ENCODE peak calls at places on chromosomes 6 and 20, in five cellular contexts. U is IMR-90, M is A549, H is cardiac muscle cell, V is endothelial cell of umbilical vein. X is an unnamed sample.

GRCh38 chr6:106377061-106377540 is 16.6 kb downstream of the CRYBG1 start:
- DNase-seq in V (peak; percentile 84), U (peak; percentile 34), H (no peak), M (no peak), X (no peak)

GRCh38 chr6:122730775-122731386 is 48.6 kb upstream of the FABP7 start:
- DNase-seq in H (peak; percentile 67), V (peak; percentile 28), M (peak; percentile 6), U (peak; percentile 54), X (no peak)

GRCh38 chr6:1267790-1268762 is 43.8 kb upstream of the FOXQ1 start:
- DNase-seq in U (no peak), M (no peak), V (no peak), H (no peak), X (no peak)

GRCh38 chr6:129936329-129937165 is 75.4 kb upstream of the TMEM244 start:
- DNase-seq in M (peak; percentile 68), V (peak; percentile 73), H (peak; percentile 77), U (peak; percentile 60), X (peak; percentile 8)

GRCh38 chr20:62321521-62321948 is 18.7 kb downstream of the ADRM1 start:
- DNase-seq in M (peak; percentile 83), H (no peak), U (no peak), V (no peak), X (no peak)

GRCh38 chr6:30818426-30818841 is 65.9 kb upstream of the DDR1 start:
- DNase-seq in U (peak; percentile 92), V (peak; percentile 41), M (peak; percentile 69), H (peak; percentile 88), X (no peak)

GRCh38 chr6:168037856-168038255 is 40.4 kb downstream of the KIF25 start:
- DNase-seq in V (no peak), U (no peak), H (no peak), M (no peak), X (no peak)

GRCh38 chr6:3912366-3913076 is 63.3 kb downstream of the FAM50B start:
- DNase-seq in U (peak; percentile 14), M (no peak), V (peak; percentile 86), H (no peak), X (no peak)

DNA sequence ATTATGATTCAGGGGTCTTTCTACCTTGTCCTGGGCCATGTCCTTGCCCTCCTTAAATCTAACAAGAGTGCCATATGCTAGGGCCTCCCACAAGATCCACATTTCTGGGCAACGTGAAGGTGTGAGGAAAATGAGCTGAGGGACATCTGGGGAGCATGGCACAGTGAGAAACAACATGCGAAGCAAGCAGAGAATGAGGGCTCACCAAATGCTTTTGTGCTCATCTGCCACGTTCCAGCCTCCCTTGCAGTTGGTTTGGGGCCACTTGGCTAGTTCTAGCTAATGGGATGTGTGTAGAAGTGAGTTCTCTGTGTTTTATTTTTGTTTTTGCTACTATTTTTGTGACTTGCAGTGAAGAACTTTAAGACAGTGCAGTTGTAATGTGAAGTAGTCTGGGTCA is 21.4 kb upstream of the RNF182 start:
- DNase-seq in M (no peak), U (no peak), V (no peak), H (no peak), X (no peak)
- H3K4me1 ChIP-seq in M (no peaks in the 10 kb centered on the region), U (no peaks in the 10 kb centered on the region), V (no peaks in the 10 kb centered on the region), H (no peaks in the 10 kb centered on the region), X (no peaks in the 10 kb centered on the region)

GRCh38 chr6:19465760-19466159 is 371.4 kb upstream of the ID4 start:
- DNase-seq in U (peak; percentile 31), M (peak; percentile 58), V (no peak), H (peak; percentile 62), X (no peak)

GRCh38 chr6:19463925-19464324 is 373.2 kb upstream of the ID4 start:
- DNase-seq in M (no peak), V (no peak), H (no peak), U (no peak), X (no peak)

GRCh38 chr6:19470333-19470732 is 366.8 kb upstream of the ID4 start:
- DNase-seq in V (no peak), H (no peak), M (no peak), U (no peak), X (no peak)

GRCh38 chr6:19463250-19463649 is 373.9 kb upstream of the ID4 start:
- DNase-seq in U (no peak), V (no peak), M (no peak), H (no peak), X (no peak)

GRCh38 chr6:19465240-19465639 is 371.9 kb upstream of the ID4 start:
- DNase-seq in U (no peak), V (no peak), M (no peak), H (no peak), X (no peak)
- H3K4me3 ChIP-seq in U (no peak overlapping the region), V (no peak overlapping the region), M (no peak overlapping the region), H (no peak overlapping the region), X (no peak overlapping the region)

GRCh38 chr6:144311361-144311760 is 26.2 kb downstream of the UTRN start:
- DNase-seq in V (no peak), M (no peak), H (no peak), U (no peak), X (no peak)

GRCh38 chr6:144314562-144314961 is 29.4 kb downstream of the UTRN start:
- DNase-seq in M (no peak), H (no peak), V (peak; percentile 74), U (no peak), X (no peak)

GRCh38 chr6:144315981-144316865 is 31.1 kb downstream of the UTRN start:
- DNase-seq in U (no peak), V (peak; percentile 31), M (no peak), H (no peak), X (no peak)

GRCh38 chr6:144315226-144315980 is 30.3 kb downstream of the UTRN start:
- DNase-seq in V (peak; percentile 84), H (no peak), U (no peak), M (no peak), X (no peak)

GRCh38 chr6:144314003-144314485 is 28.9 kb downstream of the UTRN start:
- DNase-seq in H (peak; percentile 83), U (peak; percentile 75), M (no peak), V (peak; percentile 90), X (no peak)
- H3K4me1 ChIP-seq in H (peaks cover 21% of the 10 kb centered on the region), U (peaks cover 3% of the 10 kb centered on the region), M (peaks cover 22% of the 10 kb centered on the region), V (peaks cover 49% of the 10 kb centered on the region), X (peaks cover 9% of the 10 kb centered on the region)

DNA sequence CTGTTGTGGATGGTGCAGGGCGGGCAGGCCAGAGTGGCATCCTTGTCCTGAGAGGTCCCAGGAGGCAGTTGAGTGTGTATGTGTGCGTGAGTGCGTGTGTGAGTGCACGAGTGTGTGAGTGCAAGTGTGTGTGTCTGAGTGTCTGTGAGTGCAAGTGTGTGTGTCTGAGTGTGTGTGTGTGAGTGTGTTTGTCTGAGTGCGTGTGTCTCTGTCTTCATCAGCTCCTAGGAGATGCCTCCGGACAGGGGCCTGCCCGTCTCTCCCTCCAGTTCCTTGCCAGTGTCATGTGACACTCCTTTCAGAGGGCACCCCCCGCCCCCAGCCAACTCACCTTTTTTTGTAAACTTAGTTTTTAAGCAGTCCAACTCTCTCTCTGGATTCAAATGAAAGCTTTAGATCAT is 12.3 kb downstream of the IGF2R start:
- DNase-seq in M (no peak), V (peak; percentile 11), H (no peak), U (no peak), X (peak; percentile 38)
- H3K4me3 ChIP-seq in M (no peak overlapping the region), V (no peak overlapping the region), H (no peak overlapping the region), U (no peak overlapping the region), X (peak overlapping the region; percentile 67)

DNA sequence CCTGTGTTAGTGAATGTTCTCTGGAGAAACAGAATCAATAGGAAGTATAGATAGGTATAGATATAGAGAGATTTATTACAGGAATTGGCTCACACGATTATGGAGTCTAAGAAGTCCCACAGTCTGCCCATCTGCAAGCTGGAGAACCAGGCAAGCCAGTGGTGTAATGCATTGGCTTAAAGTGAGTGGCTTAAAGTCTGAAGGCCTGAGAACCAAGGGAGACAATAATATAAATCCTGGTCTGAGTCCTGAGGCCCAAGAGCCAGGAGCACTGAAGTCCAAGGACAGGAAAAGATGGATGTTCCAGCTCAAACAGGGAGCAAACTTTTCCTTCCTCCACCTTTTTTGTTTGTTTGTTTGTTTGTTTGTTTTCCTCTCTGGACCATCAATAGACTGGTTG is 131.2 kb upstream of the LRFN2 start:
- DNase-seq in M (no peak), V (no peak), U (no peak), H (no peak), X (no peak)
- H3K4me1 ChIP-seq in M (peaks cover 13% of the 10 kb centered on the region), V (peaks cover 5% of the 10 kb centered on the region), U (peaks cover 2% of the 10 kb centered on the region), H (peaks cover 36% of the 10 kb centered on the region), X (no peaks in the 10 kb centered on the region)

GRCh38 chr20:37394543-37395410 is 48.8 kb downstream of the SRC start:
- DNase-seq in H (no peak), M (no peak), U (no peak), V (no peak), X (no peak)
- H3K4me3 ChIP-seq in H (no peak overlapping the region), M (no peak overlapping the region), U (no peak overlapping the region), V (no peak overlapping the region), X (no peak overlapping the region)

DNA sequence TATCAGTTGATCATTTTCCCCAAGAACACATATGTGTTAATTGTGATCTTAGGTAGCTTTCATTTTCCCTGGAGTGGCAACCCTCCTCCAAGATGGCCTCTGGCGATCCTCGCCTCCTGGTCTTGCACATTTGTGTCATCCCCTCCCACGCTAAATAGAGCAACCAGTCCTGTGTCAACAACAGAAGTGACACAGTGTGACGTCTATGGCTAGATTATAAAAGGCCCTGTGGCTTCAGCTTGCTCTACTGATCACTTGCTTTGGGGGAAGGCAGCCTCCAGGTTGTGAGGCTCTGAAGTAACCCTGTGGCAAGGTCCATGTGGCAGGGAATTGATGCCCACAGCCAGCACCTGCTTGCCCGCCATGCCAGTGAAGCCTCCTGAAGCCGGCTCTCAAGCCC is 30.6 kb upstream of the PPP1R14C start:
- DNase-seq in U (no peak), H (no peak), V (no peak), M (no peak), X (no peak)
- H3K4me1 ChIP-seq in U (no peaks in the 10 kb centered on the region), H (no peaks in the 10 kb centered on the region), V (no peaks in the 10 kb centered on the region), M (no peaks in the 10 kb centered on the region), X (no peaks in the 10 kb centered on the region)

DNA sequence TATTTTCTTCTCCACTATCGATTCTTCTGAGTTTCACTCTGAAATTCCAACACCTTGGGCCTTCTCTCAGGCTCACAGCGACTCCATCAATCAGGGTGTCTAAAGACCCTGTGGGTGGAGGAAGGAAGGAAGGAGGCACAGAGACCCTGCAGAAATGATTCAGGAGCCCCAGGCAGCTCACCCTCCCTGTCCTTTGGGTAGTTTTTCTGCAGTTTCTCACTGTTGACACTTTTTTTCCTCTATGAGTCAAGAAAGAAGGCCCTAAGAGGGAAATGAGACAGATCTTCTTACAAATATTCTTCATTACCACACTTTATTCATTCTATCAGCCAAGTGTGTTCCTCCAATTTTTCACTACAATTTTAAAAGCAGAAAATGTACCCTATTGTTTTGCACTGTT is 34.2 kb upstream of the TBXT start:
- DNase-seq in M (no peak), H (no peak), V (no peak), U (no peak), X (no peak)
- H3K4me3 ChIP-seq in M (no peak overlapping the region), H (no peak overlapping the region), V (no peak overlapping the region), U (no peak overlapping the region), X (no peak overlapping the region)

X was measured in CD4-positive, CD25-positive, alpha-beta regulatory T cell.